ENCODE peak calls at places on chromosomes 16 and 17, in ten cellular contexts. Y is AG08395; Q is NCI-H1105 treated with DMSO at 0.1 percent for 48 hours; N is T-helper 2 cell; U is activated CD8-positive, alpha-beta T cell treated with anti-CD3 and anti-CD28 coated beads, Interleukin-2, amount 10 ng/mL, durations not matched to agents 7 days and 5 days; L is ELR; A is GM20000; R is left cardiac atrium; H is NCI-H187; T is activated CD8-positive, alpha-beta memory T cell treated with anti-CD3 and anti-CD28 coated beads, Interleukin-2, amount 50 U/mL, for 48 hours. J is an unnamed sample.

GRCh38 chr16:2753523-2754020 is 1.1 kb downstream of the SRRM2 start:
- DNase-seq in N (no peak), A (no peak), R (no peak), U (no peak), Q (no peak), T (no peak), L (peak), Y (no peak), H (no peak), J (no peak)

GRCh38 chr17:55620023-55620422 is 102.6 kb downstream of the TMEM100 start:
- DNase-seq in Q (no peak), R (no peak), A (no peak), T (no peak), U (no peak), N (no peak), Y (no peak), H (no peak), L (no peak), J (no peak)

GRCh38 chr17:71632328-71632727 is 488.5 kb upstream of the SOX9 start:
- DNase-seq in A (no peak), T (no peak), Q (peak), R (no peak), Y (peak), N (no peak), L (peak), H (no peak), U (no peak), J (no peak)

GRCh38 chr17:66276328-66276937 is 26.0 kb upstream of the PRKCA start:
- DNase-seq in L (peak), T (no peak), A (no peak), U (no peak), Y (no peak), R (no peak), N (no peak), Q (no peak), H (no peak), J (no peak)

GRCh38 chr16:17277981-17278381 is 192.8 kb downstream of the XYLT1 start:
- DNase-seq in Y (no peak), L (peak), N (no peak), Q (no peak), A (peak), R (peak), H (no peak), T (no peak), U (no peak), J (no peak)

GRCh38 chr16:19133600-19133999 is 19.8 kb downstream of the ITPRIPL2 start:
- DNase-seq in Q (no peak), U (no peak), H (no peak), Y (no peak), L (no peak), A (no peak), T (no peak), R (no peak), N (no peak), J (no peak)

GRCh38 chr16:23519282-23519681 is 9.0 kb upstream of the GGA2 start:
- DNase-seq in A (no peak), N (no peak), Q (no peak), Y (no peak), H (no peak), L (peak), T (no peak), R (no peak), U (no peak), J (no peak)

GRCh38 chr17:65896889-65897288 is 295.0 kb downstream of the CEP112 start:
- DNase-seq in R (no peak), N (no peak), Y (no peak), H (no peak), A (no peak), T (no peak), U (no peak), L (no peak), Q (no peak), J (no peak)

GRCh38 chr16:3023415-3023668 is 400 bp downstream of the HCFC1R1 start:
- DNase-seq in N (no peak), U (no peak), L (peak), Y (peak), R (peak), T (no peak), Q (no peak), H (no peak), A (no peak), J (no peak)

GRCh38 chr16:51359141-51359960 is 208.3 kb upstream of the SALL1 start:
- DNase-seq in L (no peak), R (peak), U (no peak), Y (peak), T (no peak), A (no peak), H (no peak), Q (no peak), N (no peak), J (no peak)

GRCh38 chr17:41835800-41836549 is at the start of gene NT5C3B:
- DNase-seq in R (peak), H (no peak), Q (peak), N (peak), U (peak), A (peak), T (peak), Y (peak), L (peak), J (no peak)

GRCh38 chr16:46711106-46711769 is 21.8 kb downstream of the ORC6 start:
- DNase-seq in H (no peak), Q (no peak), N (no peak), Y (no peak), U (no peak), T (no peak), L (no peak), A (no peak), R (peak), J (no peak)

GRCh38 chr17:68355093-68355492 is 63.8 kb downstream of the ARSG start:
- DNase-seq in L (peak), T (no peak), R (no peak), N (no peak), A (no peak), Q (no peak), U (no peak), Y (peak), H (no peak), J (no peak)

GRCh38 chr16:82638095-82638798 is 11.5 kb downstream of the CDH13 start:
- DNase-seq in U (no peak), L (peak), R (no peak), Q (no peak), A (no peak), Y (no peak), T (no peak), N (no peak), H (no peak), J (no peak)

GRCh38 chr17:4872786-4873185 is 26.6 kb upstream of the C17orf107 start:
- DNase-seq in U (no peak), Q (no peak), Y (no peak), H (no peak), R (no peak), T (no peak), A (no peak), L (no peak), N (no peak), J (no peak)

GRCh38 chr16:69351309-69352027 is at the start of gene TMED6:
- DNase-seq in A (no peak), Q (no peak), Y (no peak), N (no peak), T (no peak), H (no peak), L (no peak), U (no peak), R (no peak), J (no peak)

J was measured in KG1.